ENCODE peak calls at places on chromosomes 16 and 17, in four cellular contexts. One of them, this sample, is unnamed.

GRCh38 chr17:6799738-6800137 is 23.7 kb downstream of the FBXO39 start:
- DNase-seq in H1: no peak
- DNase-seq in HCT116: no peak
- DNase-seq in NT2/D1: no peak
- DNase-seq in this sample: no peak

GRCh38 chr17:38727661-38728220 is 2.4 kb upstream of the CISD3 start:
- DNase-seq in HCT116: no peak
- DNase-seq in H1: no peak
- DNase-seq in NT2/D1: no peak
- DNase-seq in this sample: no peak

GRCh38 chr17:80605326-80606066 is 60.9 kb downstream of the RPTOR start:
- DNase-seq in NT2/D1: no peak
- DNase-seq in H1: no peak
- DNase-seq in HCT116: no peak
- DNase-seq in this sample: peak

GRCh38 chr16:85555549-85556455 is 57.3 kb upstream of the GSE1 start:
- DNase-seq in NT2/D1: peak
- DNase-seq in H1: no peak
- DNase-seq in HCT116: no peak
- DNase-seq in this sample: peak

GRCh38 chr17:61362396-61362795 is 37.2 kb upstream of the TBX2 start:
- DNase-seq in H1: no peak
- DNase-seq in NT2/D1: no peak
- DNase-seq in HCT116: no peak
- DNase-seq in this sample: no peak

GRCh38 chr16:22001591-22001990 is 675 bp upstream of the PDZD9 start:
- DNase-seq in NT2/D1: no peak
- DNase-seq in HCT116: no peak
- DNase-seq in H1: no peak
- DNase-seq in this sample: no peak

GRCh38 chr17:67980456-67980855 is 15.8 kb downstream of the C17orf58 start:
- DNase-seq in H1: no peak
- DNase-seq in NT2/D1: no peak
- DNase-seq in HCT116: no peak
- DNase-seq in this sample: no peak

GRCh38 chr17:13562271-13562800 is 39.4 kb downstream of the HS3ST3A1 start:
- DNase-seq in HCT116: no peak
- DNase-seq in NT2/D1: no peak
- DNase-seq in H1: no peak
- DNase-seq in this sample: no peak

GRCh38 chr17:82722341-82723013 is 6.0 kb downstream of the FN3KRP start:
- DNase-seq in NT2/D1: no peak
- DNase-seq in HCT116: no peak
- DNase-seq in H1: no peak
- DNase-seq in this sample: no peak

GRCh38 chr17:78628547-78629435 is 51.6 kb upstream of the DNAH17 start:
- DNase-seq in HCT116: no peak
- DNase-seq in NT2/D1: no peak
- DNase-seq in H1: no peak
- DNase-seq in this sample: no peak

GRCh38 chr16:85613609-85614337 is 651 bp downstream of the GSE1 start:
- DNase-seq in NT2/D1: no peak
- DNase-seq in HCT116: no peak
- DNase-seq in H1: no peak
- DNase-seq in this sample: peak

GRCh38 chr16:49970818-49971431 is 54.1 kb upstream of the CNEP1R1 start:
- DNase-seq in NT2/D1: no peak
- DNase-seq in HCT116: no peak
- DNase-seq in H1: no peak
- DNase-seq in this sample: no peak

GRCh38 chr16:11914210-11914758 is 1.5 kb downstream of the GSPT1 start:
- DNase-seq in H1: no peak
- DNase-seq in NT2/D1: no peak
- DNase-seq in HCT116: no peak
- DNase-seq in this sample: no peak

GRCh38 chr17:75010683-75011406 is 1.6 kb upstream of the MRPL58 start:
- DNase-seq in HCT116: no peak
- DNase-seq in H1: no peak
- DNase-seq in NT2/D1: no peak
- DNase-seq in this sample: peak

GRCh38 chr16:23824909-23825308 is 10.9 kb upstream of the PRKCB start:
- DNase-seq in H1: no peak
- DNase-seq in HCT116: no peak
- DNase-seq in NT2/D1: no peak
- DNase-seq in this sample: no peak

GRCh38 chr16:80586476-80586875 is 45.7 kb downstream of the DYNLRB2 start:
- DNase-seq in HCT116: no peak
- DNase-seq in NT2/D1: no peak
- DNase-seq in H1: no peak
- DNase-seq in this sample: no peak

GRCh38 chr17:47220531-47220999 is 11.4 kb downstream of the MYL4 start:
- DNase-seq in NT2/D1: no peak
- DNase-seq in H1: no peak
- DNase-seq in HCT116: no peak
- DNase-seq in this sample: no peak

GRCh38 chr16:80623376-80623775 is 82.6 kb downstream of the DYNLRB2 start:
- DNase-seq in HCT116: no peak
- DNase-seq in H1: no peak
- DNase-seq in NT2/D1: no peak
- DNase-seq in this sample: no peak

GRCh38 chr16:86199871-86200700 is 301.1 kb downstream of the IRF8 start:
- DNase-seq in HCT116: no peak
- DNase-seq in NT2/D1: no peak
- DNase-seq in H1: no peak
- DNase-seq in this sample: no peak

GRCh38 chr17:65198653-65199382 is 61.6 kb downstream of the RGS9 start:
- DNase-seq in H1: no peak
- DNase-seq in NT2/D1: no peak
- DNase-seq in HCT116: peak
- DNase-seq in this sample: peak

GRCh38 chr16:11474617-11475291 is 112.0 kb downstream of the LITAF start:
- DNase-seq in HCT116: no peak
- DNase-seq in H1: no peak
- DNase-seq in NT2/D1: no peak
- DNase-seq in this sample: peak

GRCh38 chr17:57654040-57654775 is 90.9 kb downstream of the CCDC182 start:
- DNase-seq in NT2/D1: no peak
- DNase-seq in H1: no peak
- DNase-seq in HCT116: no peak
- DNase-seq in this sample: no peak

GRCh38 chr17:57121308-57122042 is 36.4 kb downstream of the AKAP1 start:
- DNase-seq in HCT116: no peak
- DNase-seq in NT2/D1: no peak
- DNase-seq in H1: no peak
- DNase-seq in this sample: no peak

GRCh38 chr16:55116165-55116894 is 185.7 kb downstream of the IRX5 start:
- DNase-seq in NT2/D1: no peak
- DNase-seq in H1: no peak
- DNase-seq in HCT116: no peak
- DNase-seq in this sample: no peak

GRCh38 chr17:9900744-9901143 is 4.3 kb downstream of the RCVRN start:
- DNase-seq in HCT116: no peak
- DNase-seq in H1: no peak
- DNase-seq in NT2/D1: no peak
- DNase-seq in this sample: no peak

GRCh38 chr16:46673320-46674013 is 15.5 kb downstream of the VPS35 start:
- DNase-seq in H1: no peak
- DNase-seq in HCT116: peak
- DNase-seq in NT2/D1: peak
- DNase-seq in this sample: peak

GRCh38 chr17:76173474-76173873 is 32.4 kb upstream of the FOXJ1 start:
- DNase-seq in HCT116: no peak
- DNase-seq in NT2/D1: no peak
- DNase-seq in H1: no peak
- DNase-seq in this sample: no peak

GRCh38 chr16:72043539-72043938 is 10.8 kb upstream of the HP start:
- DNase-seq in HCT116: no peak
- DNase-seq in H1: no peak
- DNase-seq in NT2/D1: no peak
- DNase-seq in this sample: no peak
- TF ChIP-seq ZNF274 in HCT116: no peak
- TF ChIP-seq ZNF274 in H1: no peak
- TF ChIP-seq ZNF274 in NT2/D1: no peak
- TF ChIP-seq ZNF274 in this sample: no peak

GRCh38 chr16:78957328-78958100 is 643.0 kb downstream of the MAF start:
- DNase-seq in HCT116: no peak
- DNase-seq in NT2/D1: no peak
- DNase-seq in H1: no peak
- DNase-seq in this sample: no peak
- TF ChIP-seq ZNF274 in HCT116: no peak
- TF ChIP-seq ZNF274 in NT2/D1: no peak
- TF ChIP-seq ZNF274 in H1: no peak
- TF ChIP-seq ZNF274 in this sample: no peak

GRCh38 chr17:49076575-49077384 is 55.8 kb upstream of the B4GALNT2 start:
- DNase-seq in NT2/D1: no peak
- DNase-seq in H1: no peak
- DNase-seq in HCT116: no peak
- DNase-seq in this sample: no peak
- TF ChIP-seq ZNF274 in NT2/D1: no peak
- TF ChIP-seq ZNF274 in H1: no peak
- TF ChIP-seq ZNF274 in HCT116: no peak
- TF ChIP-seq ZNF274 in this sample: no peak

DNA sequence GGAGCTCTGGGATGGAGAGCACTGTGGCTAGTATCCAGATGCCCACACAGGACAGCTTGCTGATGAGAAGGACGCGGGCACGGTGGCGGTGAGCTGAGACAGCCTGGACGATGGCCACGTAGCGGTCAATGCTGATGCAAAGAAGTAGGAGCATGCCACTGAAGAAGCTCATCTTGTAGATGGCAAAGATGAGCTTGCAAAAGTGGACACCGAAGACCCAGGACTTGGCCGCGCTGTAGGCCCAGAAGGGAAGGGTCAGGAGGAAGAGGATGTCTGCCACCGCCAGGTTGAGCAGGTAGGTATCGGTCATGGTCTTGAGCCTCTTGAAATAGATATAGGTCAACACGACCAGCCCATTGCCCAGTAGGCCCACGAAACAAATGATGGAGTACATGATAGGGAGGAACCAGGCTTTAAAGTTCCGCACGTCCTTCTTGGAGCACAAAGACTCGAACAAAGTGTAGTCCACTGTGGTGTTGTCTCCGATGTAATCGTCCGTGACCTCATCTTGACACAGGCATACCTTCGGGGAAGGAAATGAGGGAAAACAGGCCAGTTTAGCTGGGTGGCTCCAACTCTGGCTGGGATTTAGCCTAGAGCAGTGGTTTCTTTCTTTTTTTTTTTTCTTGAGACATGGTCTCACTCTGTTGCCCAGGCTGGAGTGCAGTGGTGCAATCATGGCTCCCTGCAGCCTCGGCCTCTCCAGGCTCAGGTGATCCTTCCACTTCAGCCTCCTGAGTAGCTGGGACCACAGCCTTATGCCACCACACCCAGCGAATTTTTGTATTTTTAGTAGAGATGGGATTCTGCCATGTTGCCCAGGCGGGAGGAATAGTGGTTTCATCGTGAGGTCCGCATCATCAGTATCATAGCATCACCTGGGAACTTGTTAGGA is 9.7 kb downstream of the CCR7 start:
- DNase-seq in NT2/D1: no peak
- DNase-seq in H1: no peak
- DNase-seq in HCT116: no peak
- DNase-seq in this sample: no peak
- TF ChIP-seq ZNF274 in NT2/D1: no peak
- TF ChIP-seq ZNF274 in H1: no peak
- TF ChIP-seq ZNF274 in HCT116: no peak
- TF ChIP-seq ZNF274 in this sample: peak

GRCh38 chr16:2713985-2714774 is 5.8 kb downstream of the PRSS27 start:
- DNase-seq in HCT116: no peak
- DNase-seq in H1: no peak
- DNase-seq in NT2/D1: no peak
- DNase-seq in this sample: no peak
- TF ChIP-seq ZNF274 in HCT116: no peak
- TF ChIP-seq ZNF274 in H1: no peak
- TF ChIP-seq ZNF274 in NT2/D1: no peak
- TF ChIP-seq ZNF274 in this sample: no peak

GRCh38 chr16:626787-627457 is 3.9 kb upstream of the WFIKKN1 start:
- DNase-seq in NT2/D1: no peak
- DNase-seq in H1: no peak
- DNase-seq in HCT116: peak
- DNase-seq in this sample: no peak
- TF ChIP-seq ZNF274 in NT2/D1: no peak
- TF ChIP-seq ZNF274 in H1: no peak
- TF ChIP-seq ZNF274 in HCT116: no peak
- TF ChIP-seq ZNF274 in this sample: no peak

DNA sequence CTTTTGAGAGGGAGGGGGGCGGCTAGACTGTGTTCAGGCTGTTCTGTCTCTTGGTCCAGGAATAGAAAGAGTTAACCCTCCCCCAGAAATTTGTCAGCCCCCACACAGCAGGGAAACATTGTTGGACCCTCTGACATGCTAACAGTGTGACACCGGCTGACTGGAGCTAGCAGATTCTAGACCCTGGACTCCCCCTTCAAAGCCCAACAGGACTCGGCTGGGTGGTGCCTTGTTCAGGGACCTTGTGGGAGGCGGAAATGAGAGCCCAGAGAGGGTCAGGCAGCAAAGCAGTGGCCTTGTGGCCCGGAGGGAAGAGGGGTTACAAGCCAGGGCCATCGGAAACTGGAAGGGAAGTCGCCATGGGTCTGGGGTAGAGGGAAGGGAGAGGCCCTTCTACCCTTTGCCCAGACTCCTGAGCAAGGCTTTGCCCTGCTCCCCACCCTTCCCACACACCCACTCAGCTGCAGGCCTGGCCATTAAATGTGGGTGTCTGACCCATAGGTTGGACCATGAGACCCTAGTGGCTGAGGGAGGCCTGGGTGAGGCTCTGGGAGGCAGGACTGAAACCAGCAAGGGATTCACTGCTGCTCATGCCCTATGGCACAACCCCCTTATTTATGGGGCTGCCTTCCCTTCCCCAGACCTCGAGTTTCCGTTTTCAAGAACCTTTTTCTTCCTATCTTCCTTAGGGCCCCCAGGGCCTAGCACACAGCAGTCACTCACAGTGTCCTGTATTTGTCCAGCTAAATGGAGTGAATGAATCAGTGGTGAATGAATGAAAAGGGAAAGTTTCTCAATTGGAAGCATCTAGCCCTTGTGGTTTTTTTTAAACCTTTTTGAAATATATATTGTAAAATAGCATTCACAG is 44.8 kb downstream of the RAI1 start:
- DNase-seq in NT2/D1: no peak
- DNase-seq in H1: no peak
- DNase-seq in HCT116: no peak
- DNase-seq in this sample: no peak
- TF ChIP-seq ZNF274 in NT2/D1: no peak
- TF ChIP-seq ZNF274 in H1: no peak
- TF ChIP-seq ZNF274 in HCT116: no peak
- TF ChIP-seq ZNF274 in this sample: no peak

GRCh38 chr17:66198242-66198641 is 6.3 kb upstream of the CEP112 start:
- DNase-seq in HCT116: no peak
- DNase-seq in NT2/D1: no peak
- DNase-seq in H1: no peak
- DNase-seq in this sample: no peak

GRCh38 chr17:66203274-66204015 is 11.5 kb upstream of the CEP112 start:
- DNase-seq in HCT116: no peak
- DNase-seq in NT2/D1: no peak
- DNase-seq in H1: no peak
- DNase-seq in this sample: peak

GRCh38 chr17:66200685-66201092 is 8.8 kb upstream of the CEP112 start:
- DNase-seq in HCT116: peak
- DNase-seq in NT2/D1: no peak
- DNase-seq in H1: no peak
- DNase-seq in this sample: peak
- TF ChIP-seq ZNF274 in HCT116: no peak
- TF ChIP-seq ZNF274 in NT2/D1: no peak
- TF ChIP-seq ZNF274 in H1: no peak
- TF ChIP-seq ZNF274 in this sample: no peak

This sample was measured in HepG2.